ENCODE peak calls at places on chromosome X, in nine cellular contexts. One of them, this sample, is unnamed.

GRCh38 chrX:140701480-140701879 is 8.1 kb upstream of the LINC00632 start:
- DNase-seq in naive thymus-derived CD4-positive, alpha-beta T cell: no peak
- DNase-seq in stimulated activated CD4-positive, alpha-beta T cell treated with anti-CD3 and anti-CD28 coated beads, Interleukin-1b, Interleukin-23, amount 100 ng/mL, for 48 hours: no peak
- DNase-seq in COLO829: peak
- DNase-seq in sigmoid colon: no peak
- DNase-seq in T-cell: no peak
- DNase-seq in stimulated activated CD8-positive, alpha-beta memory T cell treated with anti-CD3 and anti-CD28 coated beads, Interleukin-7, amount 100 ng/mL, for 1 hour: no peak
- DNase-seq in AG10803: peak
- DNase-seq in psoas muscle: no peak
- DNase-seq in this sample: peak

GRCh38 chrX:107449490-107450175 is at the start of gene FRMPD3:
- DNase-seq in COLO829: no peak
- DNase-seq in psoas muscle: no peak
- DNase-seq in AG10803: no peak
- DNase-seq in sigmoid colon: no peak
- DNase-seq in stimulated activated CD4-positive, alpha-beta T cell treated with anti-CD3 and anti-CD28 coated beads, Interleukin-1b, Interleukin-23, amount 100 ng/mL, for 48 hours: no peak
- DNase-seq in stimulated activated CD8-positive, alpha-beta memory T cell treated with anti-CD3 and anti-CD28 coated beads, Interleukin-7, amount 100 ng/mL, for 1 hour: no peak
- DNase-seq in naive thymus-derived CD4-positive, alpha-beta T cell: no peak
- DNase-seq in T-cell: no peak
- DNase-seq in this sample: peak

GRCh38 chrX:56812515-56813105 is 83.6 kb downstream of the NBDY start:
- DNase-seq in sigmoid colon: no peak
- DNase-seq in T-cell: peak
- DNase-seq in psoas muscle: no peak
- DNase-seq in AG10803: peak
- DNase-seq in stimulated activated CD8-positive, alpha-beta memory T cell treated with anti-CD3 and anti-CD28 coated beads, Interleukin-7, amount 100 ng/mL, for 1 hour: no peak
- DNase-seq in COLO829: no peak
- DNase-seq in naive thymus-derived CD4-positive, alpha-beta T cell: peak
- DNase-seq in stimulated activated CD4-positive, alpha-beta T cell treated with anti-CD3 and anti-CD28 coated beads, Interleukin-1b, Interleukin-23, amount 100 ng/mL, for 48 hours: no peak
- DNase-seq in this sample: peak

GRCh38 chrX:68438575-68438974 is 5.3 kb upstream of the OPHN1 start:
- DNase-seq in AG10803: no peak
- DNase-seq in sigmoid colon: no peak
- DNase-seq in stimulated activated CD4-positive, alpha-beta T cell treated with anti-CD3 and anti-CD28 coated beads, Interleukin-1b, Interleukin-23, amount 100 ng/mL, for 48 hours: no peak
- DNase-seq in psoas muscle: no peak
- DNase-seq in naive thymus-derived CD4-positive, alpha-beta T cell: no peak
- DNase-seq in T-cell: no peak
- DNase-seq in COLO829: no peak
- DNase-seq in stimulated activated CD8-positive, alpha-beta memory T cell treated with anti-CD3 and anti-CD28 coated beads, Interleukin-7, amount 100 ng/mL, for 1 hour: no peak
- DNase-seq in this sample: no peak

GRCh38 chrX:1468250-1468772 is 15.6 kb upstream of the ASMTL start:
- DNase-seq in sigmoid colon: peak
- DNase-seq in T-cell: peak
- DNase-seq in naive thymus-derived CD4-positive, alpha-beta T cell: peak
- DNase-seq in psoas muscle: no peak
- DNase-seq in stimulated activated CD4-positive, alpha-beta T cell treated with anti-CD3 and anti-CD28 coated beads, Interleukin-1b, Interleukin-23, amount 100 ng/mL, for 48 hours: peak
- DNase-seq in stimulated activated CD8-positive, alpha-beta memory T cell treated with anti-CD3 and anti-CD28 coated beads, Interleukin-7, amount 100 ng/mL, for 1 hour: peak
- DNase-seq in COLO829: no peak
- DNase-seq in AG10803: peak
- DNase-seq in this sample: peak

GRCh38 chrX:7574325-7574724 is 268.6 kb upstream of the VCX start:
- DNase-seq in psoas muscle: no peak
- DNase-seq in sigmoid colon: no peak
- DNase-seq in stimulated activated CD8-positive, alpha-beta memory T cell treated with anti-CD3 and anti-CD28 coated beads, Interleukin-7, amount 100 ng/mL, for 1 hour: no peak
- DNase-seq in COLO829: no peak
- DNase-seq in stimulated activated CD4-positive, alpha-beta T cell treated with anti-CD3 and anti-CD28 coated beads, Interleukin-1b, Interleukin-23, amount 100 ng/mL, for 48 hours: no peak
- DNase-seq in naive thymus-derived CD4-positive, alpha-beta T cell: no peak
- DNase-seq in AG10803: no peak
- DNase-seq in T-cell: no peak
- DNase-seq in this sample: peak

GRCh38 chrX:39941332-39941920 is 156.3 kb downstream of the BCOR start:
- DNase-seq in AG10803: no peak
- DNase-seq in T-cell: no peak
- DNase-seq in COLO829: no peak
- DNase-seq in stimulated activated CD8-positive, alpha-beta memory T cell treated with anti-CD3 and anti-CD28 coated beads, Interleukin-7, amount 100 ng/mL, for 1 hour: no peak
- DNase-seq in naive thymus-derived CD4-positive, alpha-beta T cell: no peak
- DNase-seq in psoas muscle: no peak
- DNase-seq in sigmoid colon: no peak
- DNase-seq in stimulated activated CD4-positive, alpha-beta T cell treated with anti-CD3 and anti-CD28 coated beads, Interleukin-1b, Interleukin-23, amount 100 ng/mL, for 48 hours: no peak
- DNase-seq in this sample: no peak

GRCh38 chrX:153635788-153636668 is 11.0 kb upstream of the DUSP9 start:
- DNase-seq in stimulated activated CD8-positive, alpha-beta memory T cell treated with anti-CD3 and anti-CD28 coated beads, Interleukin-7, amount 100 ng/mL, for 1 hour: no peak
- DNase-seq in psoas muscle: no peak
- DNase-seq in COLO829: peak
- DNase-seq in sigmoid colon: peak
- DNase-seq in stimulated activated CD4-positive, alpha-beta T cell treated with anti-CD3 and anti-CD28 coated beads, Interleukin-1b, Interleukin-23, amount 100 ng/mL, for 48 hours: peak
- DNase-seq in naive thymus-derived CD4-positive, alpha-beta T cell: no peak
- DNase-seq in T-cell: no peak
- DNase-seq in AG10803: no peak
- DNase-seq in this sample: no peak

GRCh38 chrX:132218100-132218807 is 993 bp downstream of the RAP2C start:
- DNase-seq in AG10803: peak
- DNase-seq in stimulated activated CD8-positive, alpha-beta memory T cell treated with anti-CD3 and anti-CD28 coated beads, Interleukin-7, amount 100 ng/mL, for 1 hour: peak
- DNase-seq in COLO829: peak
- DNase-seq in naive thymus-derived CD4-positive, alpha-beta T cell: peak
- DNase-seq in psoas muscle: peak
- DNase-seq in sigmoid colon: peak
- DNase-seq in stimulated activated CD4-positive, alpha-beta T cell treated with anti-CD3 and anti-CD28 coated beads, Interleukin-1b, Interleukin-23, amount 100 ng/mL, for 48 hours: peak
- DNase-seq in T-cell: peak
- DNase-seq in this sample: peak

GRCh38 chrX:18426004-18426320 is 554 bp downstream of the CDKL5 start:
- DNase-seq in sigmoid colon: no peak
- DNase-seq in stimulated activated CD4-positive, alpha-beta T cell treated with anti-CD3 and anti-CD28 coated beads, Interleukin-1b, Interleukin-23, amount 100 ng/mL, for 48 hours: no peak
- DNase-seq in stimulated activated CD8-positive, alpha-beta memory T cell treated with anti-CD3 and anti-CD28 coated beads, Interleukin-7, amount 100 ng/mL, for 1 hour: no peak
- DNase-seq in naive thymus-derived CD4-positive, alpha-beta T cell: no peak
- DNase-seq in psoas muscle: peak
- DNase-seq in COLO829: no peak
- DNase-seq in T-cell: no peak
- DNase-seq in AG10803: no peak
- DNase-seq in this sample: peak

GRCh38 chrX:72540318-72540717 is 32.3 kb downstream of the HDAC8 start:
- DNase-seq in COLO829: peak
- DNase-seq in T-cell: no peak
- DNase-seq in stimulated activated CD4-positive, alpha-beta T cell treated with anti-CD3 and anti-CD28 coated beads, Interleukin-1b, Interleukin-23, amount 100 ng/mL, for 48 hours: no peak
- DNase-seq in sigmoid colon: no peak
- DNase-seq in naive thymus-derived CD4-positive, alpha-beta T cell: no peak
- DNase-seq in stimulated activated CD8-positive, alpha-beta memory T cell treated with anti-CD3 and anti-CD28 coated beads, Interleukin-7, amount 100 ng/mL, for 1 hour: no peak
- DNase-seq in psoas muscle: no peak
- DNase-seq in AG10803: peak
- DNase-seq in this sample: peak

GRCh38 chrX:103183912-103184311 is 31.0 kb upstream of the BEX4 start:
- DNase-seq in stimulated activated CD8-positive, alpha-beta memory T cell treated with anti-CD3 and anti-CD28 coated beads, Interleukin-7, amount 100 ng/mL, for 1 hour: no peak
- DNase-seq in AG10803: no peak
- DNase-seq in psoas muscle: no peak
- DNase-seq in T-cell: no peak
- DNase-seq in stimulated activated CD4-positive, alpha-beta T cell treated with anti-CD3 and anti-CD28 coated beads, Interleukin-1b, Interleukin-23, amount 100 ng/mL, for 48 hours: no peak
- DNase-seq in naive thymus-derived CD4-positive, alpha-beta T cell: no peak
- DNase-seq in sigmoid colon: no peak
- DNase-seq in COLO829: no peak
- DNase-seq in this sample: no peak